ENCODE peak calls at places on chromosomes 5 and 9, in five cellular contexts. B is stomach, K is H1, E is K562, O is Panc1. U is an unnamed sample. For H3K9me3, the result is how much of the 10 kb centered on the place peaks cover.

GRCh38 chr9:90921104-90921503 is 119.5 kb downstream of the SYK start:
- DNase-seq in E (no peak), B (peak), K (no peak), O (no peak), U (peak)

GRCh38 chr5:72559866-72560766 is 52.9 kb upstream of the ZNF366 start:
- DNase-seq in O (no peak), B (no peak), K (no peak), E (no peak), U (no peak)

GRCh38 chr5:112604741-112605390 is 132.8 kb upstream of the APC start:
- DNase-seq in O (peak), K (no peak), E (peak), B (no peak), U (no peak)

GRCh38 chr5:131230406-131230805 is 33.4 kb upstream of the CDC42SE2 start:
- DNase-seq in K (no peak), E (no peak), O (no peak), B (no peak), U (no peak)

GRCh38 chr9:101737165-101737704 is 1.2 kb downstream of the GRIN3A start:
- DNase-seq in K (no peak), B (no peak), O (no peak), E (no peak), U (no peak)

GRCh38 chr9:134631881-134632280 is 9.7 kb upstream of the COL5A1 start:
- DNase-seq in E (no peak), K (no peak), O (no peak), B (no peak), U (peak)

GRCh38 chr5:94785111-94785510 is 166.6 kb downstream of the SLF1 start:
- DNase-seq in O (no peak), K (no peak), E (no peak), B (no peak), U (no peak)

GRCh38 chr5:91101777-91102379 is 281.2 kb downstream of the ARRDC3 start:
- DNase-seq in O (peak), E (peak), K (peak), B (peak), U (peak)

GRCh38 chr5:170226661-170227060 is 6.1 kb upstream of the C5orf58 start:
- DNase-seq in E (no peak), O (no peak), K (no peak), B (no peak), U (no peak)

GRCh38 chr5:60545526-60545925 is 154.4 kb downstream of the DEPDC1B start:
- DNase-seq in B (no peak), E (no peak), O (no peak), K (no peak), U (no peak)

GRCh38 chr5:173484569-173484968 is 131.9 kb downstream of the BOD1 start:
- DNase-seq in O (no peak), B (no peak), E (no peak), K (no peak), U (no peak)

GRCh38 chr5:98700730-98701129 is 72.7 kb upstream of the RGMB start:
- DNase-seq in B (no peak), E (no peak), K (no peak), O (no peak), U (no peak)

GRCh38 chr5:98698359-98698758 is 75.1 kb upstream of the RGMB start:
- DNase-seq in O (no peak), E (no peak), B (no peak), K (no peak), U (no peak)

DNA sequence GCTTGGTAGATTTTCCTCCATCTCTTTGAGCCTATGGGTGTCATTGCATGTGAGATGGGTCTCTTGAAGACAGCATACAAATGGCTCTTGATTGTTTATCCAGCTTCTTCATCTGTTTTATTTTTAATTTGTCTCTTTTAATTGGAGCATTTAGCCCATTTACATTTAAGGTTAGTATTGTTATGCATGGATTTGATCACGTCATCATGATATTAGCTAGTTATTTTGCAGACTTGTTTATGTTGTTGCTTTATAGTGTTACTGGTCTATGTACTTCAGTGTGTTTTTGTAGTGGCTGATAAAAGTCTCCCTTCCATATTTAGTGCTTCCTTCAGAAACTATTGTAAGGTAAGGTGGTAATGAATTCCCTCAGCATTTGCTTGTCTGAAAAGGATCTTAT is 78.6 kb upstream of the RGMB start:
- DNase-seq in E (no peak), B (no peak), O (no peak), K (no peak), U (no peak)
- H3K9me3 ChIP-seq in E (under half), B (under half), O (under half), K (under half), U (under half)

DNA sequence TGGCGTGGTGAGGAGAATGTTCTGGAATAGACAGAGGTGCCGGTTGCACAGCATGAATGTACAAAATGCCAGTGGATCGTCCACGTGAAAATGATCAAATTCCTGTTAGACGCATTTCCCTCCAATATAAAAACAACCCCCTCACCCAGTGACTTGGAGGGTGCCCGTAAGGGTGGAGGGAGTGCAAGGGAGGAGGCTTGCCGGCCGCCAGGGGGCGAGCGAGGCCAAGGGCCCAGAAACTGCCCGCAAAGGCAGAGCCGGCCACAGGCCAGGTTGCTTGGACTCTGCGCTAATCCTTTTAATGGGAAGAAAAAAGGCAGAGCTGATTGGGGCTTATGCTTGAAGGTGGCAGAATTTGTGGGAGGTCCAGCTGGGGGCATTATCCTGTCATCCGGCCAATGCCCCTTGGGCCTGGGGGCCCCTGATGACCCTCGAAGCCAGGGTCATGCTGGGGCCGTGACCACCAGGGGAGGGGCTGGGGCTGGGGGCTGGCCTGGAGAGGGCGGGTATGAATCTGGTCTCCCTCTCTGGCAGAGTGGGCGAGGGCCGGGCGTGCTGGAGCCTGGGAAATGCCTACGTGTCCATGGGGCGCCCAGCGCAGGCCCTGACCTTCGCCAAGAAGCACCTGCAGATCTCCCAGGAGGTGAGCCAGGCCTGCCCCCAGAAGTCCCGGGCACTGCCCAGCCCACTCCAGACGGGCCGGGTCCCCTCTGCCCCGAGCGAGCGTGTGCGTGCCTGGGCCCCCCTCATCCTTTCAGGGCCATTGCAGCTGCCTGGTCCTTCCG is 12.0 kb downstream of the GPSM1 start:
- DNase-seq in E (peak), B (peak), O (peak), K (no peak), U (no peak)
- TF ChIP-seq POLR2AphosphoS5 in E (no peak), B (no peak), O (no peak), K (no peak), U (no peak)

GRCh38 chr9:99193466-99193821 is 28.3 kb downstream of the ALG2 start:
- DNase-seq in K (no peak), B (no peak), O (no peak), E (no peak), U (no peak)

GRCh38 chr9:99189887-99190596 is 31.7 kb downstream of the ALG2 start:
- DNase-seq in B (no peak), K (no peak), E (no peak), O (no peak), U (no peak)

GRCh38 chr9:99189186-99189585 is 32.6 kb downstream of the ALG2 start:
- DNase-seq in E (no peak), O (no peak), K (no peak), B (no peak), U (no peak)

GRCh38 chr9:99190597-99191283 is 31.0 kb downstream of the ALG2 start:
- DNase-seq in B (no peak), E (no peak), K (no peak), O (no peak), U (no peak)

GRCh38 chr9:99192786-99193465 is 28.8 kb downstream of the ALG2 start:
- DNase-seq in K (no peak), O (no peak), E (no peak), B (no peak), U (no peak)
- TF ChIP-seq CTCF in K (peak), O (peak), E (peak), B (no peak), U (no peak)

DNA sequence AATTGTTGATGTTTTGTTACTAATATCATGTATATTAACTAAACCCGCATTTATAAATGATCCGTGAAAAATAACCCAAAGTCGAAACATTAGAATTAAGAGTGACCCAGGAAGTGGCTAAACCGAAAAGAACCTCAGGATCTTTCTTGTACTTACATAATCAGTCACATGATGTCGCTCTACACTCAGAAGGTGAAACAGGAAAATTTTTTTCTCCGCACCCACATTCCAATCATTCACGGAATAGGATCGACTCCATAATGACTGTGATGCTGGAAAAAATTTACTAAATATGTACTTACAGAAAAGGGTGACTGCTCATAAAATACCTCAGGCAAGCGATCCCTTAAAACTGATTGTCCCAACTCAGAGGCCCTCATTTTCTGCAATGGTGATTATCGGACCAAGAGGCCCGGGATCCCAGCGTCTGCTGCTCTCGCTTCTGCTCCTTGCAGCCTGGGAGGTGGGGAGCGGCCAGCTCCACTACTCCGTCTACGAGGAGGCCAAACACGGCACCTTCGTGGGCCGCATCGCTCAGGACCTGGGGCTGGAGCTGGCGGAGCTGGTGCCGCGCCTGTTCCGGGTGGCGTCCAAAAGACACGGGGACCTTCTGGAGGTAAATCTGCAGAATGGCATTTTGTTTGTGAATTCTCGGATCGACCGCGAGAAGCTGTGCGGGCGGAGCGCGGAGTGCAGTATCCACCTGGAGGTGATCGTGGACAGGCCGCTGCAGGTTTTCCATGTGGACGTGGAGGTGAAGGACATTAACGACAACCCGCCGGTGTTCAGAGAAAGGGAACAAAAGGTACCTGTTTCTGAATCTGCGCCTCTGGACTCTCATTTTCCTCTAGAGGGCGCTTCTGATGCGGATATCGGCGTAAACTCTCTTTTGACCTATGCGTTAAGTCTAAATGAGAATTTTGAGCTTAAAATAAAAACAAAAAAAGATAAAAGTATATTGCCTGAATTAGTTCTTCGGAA is at the start of gene PCDHA12:
- DNase-seq in O (no peak), E (no peak), B (no peak), K (no peak), U (no peak)
- H3K9me3 ChIP-seq in O (under half), E (under half), B (half or more), K (under half), U (half or more)